ENCODE peak calls at places on chromosome 21, in ten cellular contexts. N is prostate gland, Q is breast epithelium, A is spleen, P is sigmoid colon, D is GM23338, S is stomach, C is upper lobe of left lung, T is H1, M is HepG2. H is an unnamed sample.

GRCh38 chr21:20902998-20903397 is 95.2 kb upstream of the NCAM2 start:
- DNase-seq in A (no peak), D (no peak), N (no peak), Q (no peak), C (no peak), M (no peak), T (no peak), P (no peak), S (no peak), H (no peak)

GRCh38 chr21:42578034-42578433 is 64.4 kb downstream of the SLC37A1 start:
- DNase-seq in M (no peak), A (peak), T (no peak), C (peak), D (no peak), S (no peak), P (peak), Q (no peak), N (no peak), H (no peak)

GRCh38 chr21:17416139-17416538 is 96.7 kb upstream of the CXADR start:
- DNase-seq in D (no peak), A (no peak), Q (no peak), S (no peak), T (no peak), M (no peak), C (no peak), P (no peak), N (no peak), H (no peak)

GRCh38 chr21:33115586-33116541 is 45.9 kb downstream of the OLIG1 start:
- DNase-seq in Q (peak), T (no peak), D (no peak), S (no peak), P (peak), N (no peak), A (no peak), M (no peak), C (no peak), H (no peak)

GRCh38 chr21:16908087-16908486 is 604.8 kb upstream of the CXADR start:
- DNase-seq in A (no peak), T (no peak), Q (peak), P (peak), M (no peak), S (no peak), C (no peak), N (peak), D (no peak), H (no peak)

GRCh38 chr21:35058058-35058457 is 9.0 kb upstream of the RUNX1 start:
- DNase-seq in N (no peak), Q (no peak), T (no peak), D (no peak), P (no peak), M (no peak), S (no peak), A (no peak), C (no peak), H (no peak)

GRCh38 chr21:44539991-44540666 is at the start of gene KRTAP10-1:
- DNase-seq in D (no peak), M (no peak), C (peak), A (peak), N (no peak), S (no peak), T (no peak), P (peak), Q (no peak), H (no peak)

GRCh38 chr21:44438531-44439210 is 16.6 kb upstream of the LRRC3 start:
- DNase-seq in C (peak), T (no peak), Q (no peak), A (peak), N (no peak), M (no peak), D (no peak), S (peak), P (peak), H (no peak)

GRCh38 chr21:36104306-36105300 is 30.3 kb upstream of the CBR3 start:
- DNase-seq in C (no peak), M (no peak), S (peak), A (peak), N (no peak), Q (no peak), D (peak), P (no peak), T (peak), H (no peak)

GRCh38 chr21:35506352-35506751 is 457.2 kb upstream of the RUNX1 start:
- DNase-seq in T (no peak), M (no peak), C (no peak), A (no peak), N (no peak), Q (no peak), S (no peak), D (peak), P (no peak), H (no peak)

GRCh38 chr21:14600569-14601308 is 54.6 kb upstream of the SAMSN1 start:
- DNase-seq in C (no peak), M (no peak), Q (no peak), N (no peak), P (no peak), D (no peak), A (no peak), T (no peak), S (no peak), H (no peak)

GRCh38 chr21:16536661-16537359 is 807.0 kb downstream of the USP25 start:
- DNase-seq in T (no peak), S (no peak), A (no peak), M (no peak), C (no peak), D (no peak), N (no peak), Q (no peak), P (no peak), H (no peak)

GRCh38 chr21:15001773-15002647 is 62.8 kb downstream of the NRIP1 start:
- DNase-seq in A (no peak), M (no peak), Q (no peak), S (no peak), N (no peak), P (no peak), D (peak), T (no peak), C (no peak), H (no peak)

GRCh38 chr21:44871576-44872265 is 1.8 kb downstream of the PTTG1IP start:
- DNase-seq in D (no peak), Q (no peak), N (peak), T (no peak), P (peak), A (no peak), S (peak), M (peak), C (no peak), H (no peak)

GRCh38 chr21:42731264-42732032 is 78.0 kb downstream of the PDE9A start:
- DNase-seq in T (no peak), S (no peak), M (no peak), A (no peak), Q (peak), N (peak), P (peak), C (no peak), D (no peak), H (no peak)

GRCh38 chr21:22711636-22712035 is 1713.4 kb downstream of the NCAM2 start:
- DNase-seq in M (no peak), C (no peak), T (no peak), Q (no peak), P (no peak), N (no peak), S (no peak), A (no peak), D (no peak), H (no peak)

GRCh38 chr21:32320726-32321125 is 22.1 kb downstream of the MRAP start:
- DNase-seq in N (no peak), D (no peak), P (no peak), Q (no peak), T (no peak), M (no peak), C (peak), A (no peak), S (no peak), H (no peak)

GRCh38 chr21:35475768-35476167 is 426.7 kb upstream of the RUNX1 start:
- DNase-seq in Q (no peak), M (no peak), D (no peak), A (no peak), T (no peak), P (no peak), S (no peak), N (no peak), C (no peak), H (no peak)

GRCh38 chr21:43925096-43925481 is 60.1 kb downstream of the AGPAT3 start:
- DNase-seq in A (no peak), P (peak), D (no peak), S (no peak), Q (no peak), C (peak), M (no peak), N (no peak), T (no peak), H (no peak)

GRCh38 chr21:35150562-35151226 is 101.6 kb upstream of the RUNX1 start:
- DNase-seq in T (no peak), A (no peak), M (no peak), C (no peak), P (no peak), N (no peak), S (no peak), Q (no peak), D (no peak), H (no peak)

GRCh38 chr21:42850866-42851391 is 28.4 kb downstream of the WDR4 start:
- DNase-seq in A (peak), P (no peak), D (peak), Q (no peak), M (no peak), N (no peak), S (peak), C (peak), T (peak), H (no peak)

GRCh38 chr21:31310750-31311149 is 33.3 kb downstream of the TIAM1 start:
- DNase-seq in D (peak), M (no peak), A (no peak), T (no peak), P (no peak), Q (no peak), N (peak), C (no peak), S (peak), H (no peak)

GRCh38 chr21:42739061-42739931 is 85.9 kb downstream of the PDE9A start:
- DNase-seq in S (no peak), Q (no peak), M (peak), D (no peak), A (no peak), T (no peak), C (peak), N (no peak), P (peak), H (no peak)

GRCh38 chr21:34722684-34723300 is 54.0 kb downstream of the CLIC6 start:
- DNase-seq in A (no peak), P (no peak), Q (no peak), M (no peak), C (no peak), T (no peak), S (no peak), N (no peak), D (peak), H (peak)

GRCh38 chr21:45980697-45981096 is 873 bp upstream of the COL6A1 start:
- DNase-seq in M (no peak), N (no peak), Q (no peak), C (no peak), D (no peak), A (no peak), P (no peak), S (no peak), T (no peak), H (no peak)

GRCh38 chr21:45981154-45981606 is 390 bp upstream of the COL6A1 start:
- DNase-seq in D (peak), S (peak), P (peak), N (peak), Q (peak), M (peak), C (peak), A (peak), T (no peak), H (peak)

GRCh38 chr21:45982256-45982757 is 737 bp downstream of the COL6A1 start:
- DNase-seq in S (no peak), D (no peak), N (no peak), A (peak), Q (peak), C (peak), M (no peak), T (no peak), P (peak), H (no peak)

GRCh38 chr21:45982758-45983731 is 1.5 kb downstream of the COL6A1 start:
- DNase-seq in S (no peak), N (no peak), Q (no peak), M (no peak), C (peak), P (peak), T (no peak), A (peak), D (no peak), H (no peak)

GRCh38 chr21:45981641-45982255 is at the start of gene COL6A1:
- DNase-seq in S (peak), N (peak), D (peak), Q (peak), A (peak), P (peak), C (peak), M (no peak), T (no peak), H (no peak)
- TF ChIP-seq POLR2AphosphoS5 in S (peak), N (no peak), D (peak), Q (peak), A (peak), P (peak), C (peak), M (no peak), T (no peak), H (no peak)

GRCh38 chr21:37370152-37371040 is 3.8 kb downstream of the DYRK1A start:
- DNase-seq in C (no peak), D (no peak), M (no peak), Q (no peak), T (no peak), A (no peak), P (no peak), S (no peak), N (no peak), H (no peak)
- TF ChIP-seq POLR2AphosphoS5 in C (no peak), D (no peak), M (no peak), Q (no peak), T (no peak), A (no peak), P (no peak), S (no peak), N (no peak), H (no peak)

DNA sequence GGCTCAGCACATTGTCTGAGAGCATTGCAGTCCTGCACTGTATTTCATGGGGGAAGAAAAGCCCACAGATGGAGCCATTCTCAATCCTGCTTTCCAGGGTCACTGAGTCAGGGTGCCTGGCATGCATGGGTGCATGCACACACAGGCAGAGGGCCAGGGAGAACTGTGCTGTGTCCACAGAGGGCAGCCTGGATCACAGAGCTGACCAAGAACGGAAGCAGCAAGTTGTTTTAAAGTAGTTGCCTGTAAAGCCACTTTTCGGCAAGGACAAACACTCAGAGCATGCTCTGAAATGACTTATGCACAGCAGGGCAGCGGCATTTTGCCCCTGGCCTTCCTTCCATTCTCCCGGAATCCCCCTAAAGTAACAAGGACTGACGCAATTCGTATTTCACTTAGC is 3.6 kb downstream of the ERG start:
- DNase-seq in T (no peak), A (peak), Q (no peak), C (no peak), M (no peak), S (no peak), N (no peak), P (no peak), D (no peak), H (no peak)
- TF ChIP-seq POLR2AphosphoS5 in T (no peak), A (peak), Q (no peak), C (peak), M (no peak), S (no peak), N (no peak), P (no peak), D (no peak), H (no peak)

GRCh38 chr21:45894107-45894810 is 87.3 kb upstream of the COL6A1 start:
- DNase-seq in M (no peak), T (no peak), C (peak), P (peak), S (no peak), N (no peak), Q (no peak), A (peak), D (no peak), H (no peak)
- TF ChIP-seq POLR2AphosphoS5 in M (no peak), T (no peak), C (no peak), P (no peak), S (peak), N (no peak), Q (no peak), A (no peak), D (no peak), H (no peak)

GRCh38 chr21:40054403-40054802 is 187.2 kb downstream of the PCP4 start:
- DNase-seq in N (peak), Q (peak), C (no peak), D (no peak), M (no peak), P (peak), S (peak), T (no peak), A (no peak), H (no peak)
- TF ChIP-seq POLR2AphosphoS5 in N (peak), Q (peak), C (peak), D (no peak), M (no peak), P (peak), S (peak), T (no peak), A (no peak), H (no peak)

DNA sequence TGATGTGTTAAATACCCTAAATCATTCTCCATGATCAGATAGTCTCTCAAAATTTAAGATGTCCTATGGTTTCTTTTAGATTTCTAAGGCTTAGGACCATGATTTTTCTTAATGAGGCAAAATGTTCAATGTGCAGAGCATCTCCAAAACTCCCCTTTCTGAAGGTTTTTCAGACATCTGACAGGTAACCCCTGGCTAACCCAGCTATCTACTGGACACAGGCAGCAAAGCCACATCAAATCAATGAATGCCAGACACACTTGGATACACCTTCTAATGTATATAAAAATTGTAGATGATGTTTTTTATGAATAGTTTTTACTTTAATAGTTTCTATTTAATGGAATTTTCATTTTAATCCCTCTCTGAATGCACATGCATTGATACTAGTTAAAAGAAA is 285.6 kb downstream of the GRIK1 start:
- DNase-seq in A (no peak), P (no peak), Q (no peak), C (no peak), T (no peak), M (no peak), S (no peak), N (no peak), D (no peak), H (no peak)
- TF ChIP-seq POLR2AphosphoS5 in A (no peak), P (no peak), Q (no peak), C (no peak), T (no peak), M (no peak), S (no peak), N (no peak), D (no peak), H (no peak)

DNA sequence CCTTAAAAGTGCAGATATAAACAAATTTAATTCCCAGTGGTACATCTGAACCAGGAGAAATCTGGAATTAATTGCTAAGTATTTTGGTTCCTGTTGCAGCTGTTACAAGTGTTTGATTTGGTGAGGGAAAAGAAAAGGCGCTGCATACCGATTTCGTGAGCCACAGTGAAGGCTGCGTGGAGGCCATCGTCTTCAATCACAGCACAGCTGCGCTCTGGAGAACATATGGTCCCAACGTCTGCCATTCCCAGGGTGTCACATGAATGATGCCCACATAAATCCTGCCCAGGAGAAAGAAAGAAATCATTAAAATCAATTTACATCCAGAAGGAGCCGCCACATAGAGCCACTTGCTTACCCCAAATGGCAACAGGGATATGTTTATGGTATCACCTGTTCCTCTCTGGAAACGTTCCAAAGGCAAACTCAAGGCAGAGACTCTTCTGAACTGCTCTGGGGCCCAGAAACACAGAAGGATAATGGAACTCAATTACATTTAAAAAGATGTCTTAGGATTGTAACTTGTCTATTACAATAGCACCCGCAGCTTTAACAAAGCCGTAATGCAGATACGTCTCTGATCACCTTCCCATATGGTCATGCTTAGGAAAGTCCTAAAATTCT is 12.2 kb downstream of the ADAMTS5 start:
- DNase-seq in Q (no peak), C (no peak), D (no peak), N (no peak), M (no peak), P (no peak), S (no peak), T (no peak), A (no peak), H (no peak)
- TF ChIP-seq POLR2AphosphoS5 in Q (no peak), C (no peak), D (no peak), N (no peak), M (no peak), P (no peak), S (no peak), T (no peak), A (no peak), H (no peak)

DNA sequence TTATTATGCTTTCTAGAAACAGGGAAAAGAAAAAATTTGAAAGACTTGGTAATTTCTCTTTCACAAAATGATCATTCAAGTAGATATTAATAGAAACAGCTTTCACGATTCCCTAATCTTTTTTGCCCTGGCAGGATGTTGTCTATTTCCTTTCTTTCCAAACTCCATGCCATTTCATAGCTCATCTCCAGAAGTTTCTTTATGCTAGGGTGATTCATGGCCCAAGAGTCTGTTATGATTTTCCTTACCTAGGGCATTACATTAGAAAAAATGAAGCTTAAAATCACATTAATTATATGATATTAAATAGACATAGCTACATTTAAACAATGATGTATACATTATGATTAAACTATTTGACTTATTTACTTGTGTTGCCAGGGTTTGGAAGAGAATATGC is 762.1 kb downstream of the LTN1 start:
- DNase-seq in P (no peak), M (no peak), C (no peak), A (no peak), Q (no peak), N (no peak), D (no peak), T (no peak), S (no peak), H (no peak)
- TF ChIP-seq POLR2AphosphoS5 in P (no peak), M (no peak), C (no peak), A (no peak), Q (no peak), N (no peak), D (no peak), T (no peak), S (no peak), H (no peak)